ENCODE peak calls at places on chromosomes 4 and X, in eight cellular contexts. Z is NCI-H1092; L is KG1; M is stimulated activated CD4-positive, alpha-beta T cell treated with anti-CD3 and anti-CD28 coated beads, Interleukin-1b, Interleukin-23, amount 100 ng/mL, for 1 hour; V is sigmoid colon; T is HS-5; Q is tibial artery; I is progenitor cell of endocrine pancreas. O is an unnamed sample.

GRCh38 chr4:53676402-53676871 is 85.2 kb upstream of the LNX1 start:
- DNase-seq in Z (no peak), M (no peak), Q (no peak), I (no peak), V (no peak), T (no peak), L (no peak), O (no peak)

GRCh38 chrX:33277046-33277445 is 65.7 kb upstream of the DMD start:
- DNase-seq in Z (no peak), T (no peak), L (no peak), I (no peak), V (no peak), Q (no peak), M (no peak), O (no peak)

GRCh38 chr4:154254999-154255398 is 236.6 kb downstream of the DCHS2 start:
- DNase-seq in L (no peak), Z (no peak), I (no peak), M (no peak), T (no peak), V (no peak), Q (no peak), O (no peak)

GRCh38 chr4:37685726-37686372 is 327 bp downstream of the RELL1 start:
- DNase-seq in Q (peak), V (peak), Z (peak), L (no peak), T (no peak), M (peak), I (no peak), O (no peak)

GRCh38 chr4:118904935-118905334 is 16.3 kb downstream of the SYNPO2 start:
- DNase-seq in I (no peak), V (no peak), Z (peak), M (no peak), Q (no peak), L (no peak), T (no peak), O (no peak)

GRCh38 chr4:80307774-80308465 is 27.6 kb upstream of the CFAP299 start:
- DNase-seq in T (peak), V (peak), Q (no peak), I (no peak), L (no peak), M (no peak), Z (peak), O (no peak)

GRCh38 chr4:38306482-38307071 is 346.4 kb downstream of the PTTG2 start:
- DNase-seq in Q (no peak), L (no peak), Z (no peak), V (no peak), M (no peak), I (no peak), T (no peak), O (no peak)

GRCh38 chr4:154578919-154579318 is 11.6 kb downstream of the FGA start:
- DNase-seq in L (no peak), M (no peak), Z (no peak), Q (no peak), I (no peak), V (no peak), T (no peak), O (no peak)

GRCh38 chrX:117957128-117957527 is 159.5 kb downstream of the KLHL13 start:
- DNase-seq in V (no peak), L (no peak), Z (no peak), T (no peak), I (no peak), Q (no peak), M (no peak), O (no peak)

GRCh38 chr4:2059726-2060577 is 825 bp downstream of the NAT8L start:
- DNase-seq in V (no peak), Q (no peak), L (no peak), I (no peak), T (no peak), Z (no peak), M (no peak), O (no peak)

GRCh38 chrX:72387247-72387646 is 81.5 kb upstream of the CITED1 start:
- DNase-seq in V (no peak), M (no peak), I (no peak), Z (no peak), L (no peak), Q (no peak), T (no peak), O (no peak)

GRCh38 chrX:102720237-102721168 is at the start of gene GPRASP3:
- DNase-seq in M (peak), I (no peak), V (peak), T (no peak), Q (peak), Z (peak), L (no peak), O (peak)

GRCh38 chr4:39502034-39502658 is 25.1 kb downstream of the UGDH start:
- DNase-seq in T (peak), L (no peak), I (no peak), V (no peak), M (no peak), Z (no peak), Q (no peak), O (no peak)

GRCh38 chrX:115988825-115989224 is 181.7 kb upstream of the AGTR2 start:
- DNase-seq in I (no peak), Q (no peak), L (no peak), Z (no peak), M (no peak), T (no peak), V (no peak), O (no peak)

GRCh38 chr4:140061883-140062282 is 92.1 kb downstream of the MAML3 start:
- DNase-seq in T (no peak), Q (no peak), M (no peak), Z (no peak), L (no peak), V (no peak), I (no peak), O (no peak)

GRCh38 chrX:155148724-155149537 is 67.3 kb upstream of the VBP1 start:
- DNase-seq in T (no peak), L (no peak), Q (no peak), V (no peak), M (no peak), Z (no peak), I (no peak), O (peak)

GRCh38 chr4:187668683-187669082 is 326.9 kb upstream of the ZFP42 start:
- DNase-seq in I (no peak), Q (no peak), T (peak), M (no peak), Z (no peak), L (no peak), V (no peak), O (no peak)

GRCh38 chrX:134484039-134484438 is 24.1 kb downstream of the HPRT1 start:
- DNase-seq in I (no peak), Z (peak), T (no peak), L (peak), V (no peak), M (no peak), Q (no peak), O (no peak)

GRCh38 chrX:155052738-155053498 is 18.0 kb downstream of the CMC4 start:
- DNase-seq in Q (no peak), M (no peak), I (no peak), V (no peak), L (no peak), Z (no peak), T (no peak), O (no peak)

GRCh38 chr4:15303052-15303641 is 124.7 kb upstream of the C1QTNF7 start:
- DNase-seq in L (no peak), M (no peak), I (no peak), Z (no peak), Q (no peak), T (peak), V (no peak), O (no peak)

GRCh38 chr4:147447820-147448219 is 33.1 kb upstream of the EDNRA start:
- DNase-seq in M (no peak), Z (no peak), Q (no peak), T (no peak), V (no peak), I (no peak), L (no peak), O (no peak)

GRCh38 chr4:162061214-162061613 is 102.6 kb downstream of the FSTL5 start:
- DNase-seq in Q (no peak), Z (no peak), T (no peak), L (no peak), I (no peak), V (no peak), M (no peak), O (no peak)

GRCh38 chrX:65196758-65197371 is 220.6 kb upstream of the ZC4H2 start:
- DNase-seq in L (no peak), T (no peak), Z (no peak), Q (no peak), I (peak), M (no peak), V (peak), O (no peak)

GRCh38 chrX:42119076-42119475 is 195.7 kb upstream of the CASK start:
- DNase-seq in Q (no peak), L (no peak), I (no peak), T (peak), V (no peak), Z (peak), M (no peak), O (peak)

GRCh38 chr4:28822163-28822562 is 1898.0 kb upstream of the PCDH7 start:
- DNase-seq in M (no peak), I (no peak), Z (no peak), V (no peak), T (no peak), L (no peak), Q (no peak), O (no peak)

GRCh38 chr4:77047037-77047436 is 28.8 kb downstream of the CCNI start:
- DNase-seq in I (no peak), T (no peak), V (no peak), M (no peak), L (no peak), Z (no peak), Q (no peak), O (no peak)